ENCODE peak calls at places on chromosomes 11 and 22, in seven cellular contexts. X is substantia nigra, R is A549, A is brain microvascular endothelial cell, O is dorsolateral prefrontal cortex, G is body of pancreas, E is Peyer's patch. I is an unnamed sample.

GRCh38 chr11:11192541-11192940 is 160.5 kb downstream of the CSNK2A3 start:
- DNase-seq in G (no peak), E (no peak), O (no peak), A (no peak), R (no peak), X (no peak), I (no peak)

GRCh38 chr11:10808553-10809372 is at the start of gene EIF4G2:
- DNase-seq in G (peak; percentile 99), O (peak; percentile 100), A (peak; percentile 98), R (peak; percentile 99), E (peak; percentile 99), X (peak; percentile 99), I (peak; percentile 96)

GRCh38 chr11:128472128-128473110 is 114.9 kb downstream of the ETS1 start:
- DNase-seq in R (no peak), A (peak; percentile 83), O (no peak), X (no peak), E (no peak), G (no peak), I (no peak)

GRCh38 chr11:122486793-122487495 is 168.6 kb upstream of the UBASH3B start:
- DNase-seq in O (no peak), E (no peak), A (peak; percentile 2), X (no peak), R (no peak), G (no peak), I (no peak)

GRCh38 chr11:5547982-5548381 is 358 bp downstream of the OR52H1 start:
- DNase-seq in E (no peak), R (no peak), G (no peak), A (no peak), O (no peak), X (no peak), I (no peak)

GRCh38 chr22:43482310-43482625 is 70.5 kb downstream of the MPPED1 start:
- DNase-seq in E (no peak), G (no peak), A (no peak), O (no peak), R (no peak), X (no peak), I (no peak)

GRCh38 chr11:87306260-87306861 is 268.6 kb downstream of the TMEM135 start:
- DNase-seq in O (no peak), R (no peak), X (no peak), E (no peak), A (no peak), G (no peak), I (no peak)

GRCh38 chr11:11010624-11011127 is 152.8 kb upstream of the ZBED5 start:
- DNase-seq in G (peak; percentile 14), A (peak; percentile 24), E (peak; percentile 57), O (peak; percentile 50), X (peak; percentile 1), R (peak; percentile 40), I (peak; percentile 40)

GRCh38 chr11:27084407-27084985 is 43.9 kb downstream of the BBOX1 start:
- DNase-seq in A (no peak), E (no peak), R (no peak), O (no peak), X (no peak), G (no peak), I (no peak)

DNA sequence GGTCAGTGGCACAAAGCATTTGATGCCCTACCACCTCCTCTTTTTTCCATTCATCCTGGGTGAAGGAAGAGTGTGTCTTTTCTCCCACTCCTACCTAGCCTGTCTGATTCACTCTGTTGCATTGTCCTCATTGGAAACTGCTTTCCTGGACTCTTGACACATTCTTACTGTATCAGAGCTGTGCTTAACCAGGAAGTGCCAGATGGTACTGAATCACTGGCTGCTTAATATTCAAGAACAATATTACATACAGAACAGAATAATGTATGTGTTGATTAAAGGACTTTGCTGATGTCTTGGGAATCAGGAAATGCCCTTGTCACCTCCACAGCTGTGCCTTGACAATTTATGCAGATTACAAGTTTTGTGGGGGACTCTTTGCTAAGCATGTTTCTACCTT is 44.4 kb downstream of the SVIP start:
- DNase-seq in G (no peak), E (no peak), O (no peak), R (no peak), A (peak; percentile 37), X (no peak), I (no peak)
- H3K27ac ChIP-seq in G (no peak overlapping the region), E (no peak overlapping the region), O (peak overlapping the region; percentile 13), R (no peak overlapping the region), A (no peak overlapping the region), X (no peak overlapping the region), I (no peak overlapping the region)

GRCh38 chr11:8107642-8108041 is 26.6 kb downstream of the TUB start:
- DNase-seq in R (no peak), E (no peak), X (no peak), A (no peak), G (no peak), O (no peak), I (no peak)
- H3K27ac ChIP-seq in R (no peak overlapping the region), E (no peak overlapping the region), X (no peak overlapping the region), A (no peak overlapping the region), G (no peak overlapping the region), O (no peak overlapping the region), I (no peak overlapping the region)

GRCh38 chr22:36257308-36257707 is 4.4 kb downstream of the APOL1 start:
- DNase-seq in E (no peak), G (no peak), R (no peak), X (no peak), A (no peak), O (no peak), I (no peak)

GRCh38 chr22:36253523-36254490 is 874 bp downstream of the APOL1 start:
- DNase-seq in X (no peak), G (no peak), O (no peak), R (no peak), E (no peak), A (no peak), I (no peak)

GRCh38 chr22:36256474-36256873 is 3.5 kb downstream of the APOL1 start:
- DNase-seq in R (no peak), X (no peak), A (no peak), E (no peak), G (no peak), O (no peak), I (no peak)

GRCh38 chr22:36249160-36249559 is 3.8 kb upstream of the APOL1 start:
- DNase-seq in E (no peak), O (no peak), R (no peak), X (no peak), A (no peak), G (no peak), I (no peak)

GRCh38 chr22:36252754-36253522 is at the start of gene APOL1:
- DNase-seq in E (peak; percentile 73), A (no peak), G (peak; percentile 45), R (no peak), X (no peak), O (no peak), I (no peak)
- H3K27ac ChIP-seq in E (peak within 1 kb of the TSS; percentile 87), A (no peak within 1 kb of the TSS), G (peak within 1 kb of the TSS; percentile 66), R (peak within 1 kb of the TSS; percentile 90), X (peak within 1 kb of the TSS; percentile 42), O (peak within 1 kb of the TSS; percentile 81), I (peak within 1 kb of the TSS; percentile 85)

DNA sequence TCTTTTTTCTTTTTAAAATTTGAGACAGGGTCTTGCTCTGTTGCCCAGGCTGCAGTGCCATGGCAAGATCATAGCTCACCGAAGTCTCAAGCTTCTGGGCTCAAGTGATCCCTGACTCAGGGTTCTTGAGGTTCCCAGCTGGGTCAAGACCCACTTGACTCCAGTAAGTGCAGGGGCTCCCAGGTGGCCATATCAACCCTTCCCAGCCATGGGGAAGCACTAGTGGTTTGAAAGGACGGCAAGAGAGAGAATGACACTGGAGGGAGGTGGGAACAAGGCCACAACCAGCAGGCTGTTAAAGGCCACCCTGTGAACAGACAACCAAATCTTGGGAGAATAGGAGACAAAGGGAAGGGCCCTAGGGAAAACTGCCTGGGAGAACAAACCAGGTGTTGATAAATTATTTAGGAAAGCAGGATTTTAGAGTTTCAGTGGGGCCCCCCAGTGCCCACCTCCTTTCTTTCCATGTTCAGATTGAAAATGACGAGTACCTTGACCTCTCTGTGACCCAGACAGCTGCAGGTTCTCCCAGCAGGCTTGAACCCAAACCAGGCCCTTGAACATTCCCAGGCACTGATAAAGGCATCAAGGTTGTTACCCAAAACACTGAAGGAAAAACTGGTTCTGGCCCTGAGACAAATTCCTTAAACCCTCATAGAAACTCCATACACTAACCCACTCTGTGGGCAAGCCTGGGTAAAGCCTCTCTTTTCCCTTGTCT is 28.8 kb downstream of the KLHL22 start:
- DNase-seq in X (no peak), G (peak; percentile 24), O (no peak), R (no peak), E (no peak), A (no peak), I (no peak)
- H3K27ac ChIP-seq in X (no peak overlapping the region), G (no peak overlapping the region), O (no peak overlapping the region), R (no peak overlapping the region), E (no peak overlapping the region), A (no peak overlapping the region), I (no peak overlapping the region)

GRCh38 chr22:20798974-20799373 is 25.1 kb downstream of the SERPIND1 start:
- DNase-seq in A (no peak), O (no peak), R (no peak), G (no peak), E (no peak), X (no peak), I (no peak)
- H3K27ac ChIP-seq in A (no peak overlapping the region), O (peak overlapping the region; percentile 55), R (no peak overlapping the region), G (no peak overlapping the region), E (no peak overlapping the region), X (no peak overlapping the region), I (no peak overlapping the region)

GRCh38 chr22:46108564-46109473 is 41.5 kb upstream of the PPARA start:
- DNase-seq in X (no peak), R (no peak), E (no peak), O (no peak), A (no peak), G (peak; percentile 80), I (no peak)
- H3K27ac ChIP-seq in X (peak overlapping the region; percentile 93), R (peak overlapping the region; percentile 98), E (peak overlapping the region; percentile 97), O (peak overlapping the region; percentile 97), A (no peak overlapping the region), G (peak overlapping the region; percentile 96), I (peak overlapping the region; percentile 97)

GRCh38 chr22:38755911-38756532 is at the start of gene SUN2:
- DNase-seq in O (peak; percentile 99), A (peak; percentile 76), G (peak; percentile 95), X (peak; percentile 98), E (peak; percentile 96), R (peak; percentile 84), I (peak; percentile 97)

GRCh38 chr22:38754247-38755154 is 1.3 kb downstream of the SUN2 start:
- DNase-seq in R (no peak), G (peak; percentile 94), E (peak; percentile 80), O (no peak), X (peak; percentile 57), A (no peak), I (peak; percentile 81)

GRCh38 chr22:38751422-38752346 is 4.1 kb downstream of the SUN2 start:
- DNase-seq in O (no peak), E (no peak), A (no peak), G (peak; percentile 59), R (no peak), X (peak; percentile 42), I (no peak)

GRCh38 chr22:38755155-38755910 is 465 bp downstream of the SUN2 start:
- DNase-seq in O (peak; percentile 92), X (peak; percentile 88), E (peak; percentile 97), G (peak; percentile 97), A (peak; percentile 28), R (peak; percentile 64), I (peak; percentile 71)

GRCh38 chr22:38753894-38754246 is 1.9 kb downstream of the SUN2 start:
- DNase-seq in G (peak; percentile 64), E (no peak), A (no peak), R (no peak), O (no peak), X (no peak), I (no peak)
- H3K27ac ChIP-seq in G (peak overlapping the region; percentile 95), E (peak overlapping the region; percentile 100), A (no peak overlapping the region), R (peak overlapping the region; percentile 99), O (peak overlapping the region; percentile 98), X (peak overlapping the region; percentile 99), I (peak overlapping the region; percentile 98)

I was measured in caudate nucleus.